ENCODE peak calls at places on chromosomes 13 and 19, in four cellular contexts. K is K562, F is GM12878, V is HepG2. Z is an unnamed sample.

GRCh38 chr19:10603084-10603872 is 16.2 kb upstream of the AP1M2 start:
- DNase-seq in K (peak), F (peak), V (no peak), Z (no peak)

GRCh38 chr13:73421310-73421912 is 362.6 kb downstream of the KLF5 start:
- DNase-seq in K (no peak), F (no peak), V (no peak), Z (no peak)

GRCh38 chr13:99215466-99215865 is 14.8 kb downstream of the UBAC2 start:
- DNase-seq in K (no peak), F (no peak), V (no peak), Z (no peak)

GRCh38 chr13:88507909-88508308 is 836.7 kb downstream of the SLITRK5 start:
- DNase-seq in K (no peak), F (no peak), V (no peak), Z (no peak)

GRCh38 chr13:42720116-42720857 is 61.1 kb upstream of the FAM216B start:
- DNase-seq in K (peak), F (peak), V (peak), Z (no peak)

GRCh38 chr13:111506621-111507020 is 186.2 kb downstream of the TEX29 start:
- DNase-seq in K (no peak), F (no peak), V (no peak), Z (no peak)

GRCh38 chr19:20035935-20036334 is 3.4 kb downstream of the ZNF682 start:
- DNase-seq in K (no peak), F (no peak), V (no peak), Z (no peak)

GRCh38 chr13:109336730-109337129 is 449.7 kb downstream of the IRS2 start:
- DNase-seq in K (no peak), F (no peak), V (no peak), Z (no peak)

GRCh38 chr13:48773531-48774275 is 120.0 kb downstream of the CYSLTR2 start:
- DNase-seq in K (no peak), F (no peak), V (no peak), Z (no peak)

GRCh38 chr19:46487178-46487801 is 8.4 kb downstream of the PNMA8B start:
- DNase-seq in K (no peak), F (no peak), V (no peak), Z (no peak)

GRCh38 chr19:12482505-12482886 is 2.1 kb downstream of the ZNF709 start:
- DNase-seq in K (no peak), F (peak), V (no peak), Z (no peak)

GRCh38 chr19:39472746-39473442 is 7.7 kb upstream of the TIMM50 start:
- DNase-seq in K (no peak), F (no peak), V (no peak), Z (no peak)
- TF ChIP-seq SRF in K (no peak), F (no peak), V (no peak), Z (no peak)

DNA sequence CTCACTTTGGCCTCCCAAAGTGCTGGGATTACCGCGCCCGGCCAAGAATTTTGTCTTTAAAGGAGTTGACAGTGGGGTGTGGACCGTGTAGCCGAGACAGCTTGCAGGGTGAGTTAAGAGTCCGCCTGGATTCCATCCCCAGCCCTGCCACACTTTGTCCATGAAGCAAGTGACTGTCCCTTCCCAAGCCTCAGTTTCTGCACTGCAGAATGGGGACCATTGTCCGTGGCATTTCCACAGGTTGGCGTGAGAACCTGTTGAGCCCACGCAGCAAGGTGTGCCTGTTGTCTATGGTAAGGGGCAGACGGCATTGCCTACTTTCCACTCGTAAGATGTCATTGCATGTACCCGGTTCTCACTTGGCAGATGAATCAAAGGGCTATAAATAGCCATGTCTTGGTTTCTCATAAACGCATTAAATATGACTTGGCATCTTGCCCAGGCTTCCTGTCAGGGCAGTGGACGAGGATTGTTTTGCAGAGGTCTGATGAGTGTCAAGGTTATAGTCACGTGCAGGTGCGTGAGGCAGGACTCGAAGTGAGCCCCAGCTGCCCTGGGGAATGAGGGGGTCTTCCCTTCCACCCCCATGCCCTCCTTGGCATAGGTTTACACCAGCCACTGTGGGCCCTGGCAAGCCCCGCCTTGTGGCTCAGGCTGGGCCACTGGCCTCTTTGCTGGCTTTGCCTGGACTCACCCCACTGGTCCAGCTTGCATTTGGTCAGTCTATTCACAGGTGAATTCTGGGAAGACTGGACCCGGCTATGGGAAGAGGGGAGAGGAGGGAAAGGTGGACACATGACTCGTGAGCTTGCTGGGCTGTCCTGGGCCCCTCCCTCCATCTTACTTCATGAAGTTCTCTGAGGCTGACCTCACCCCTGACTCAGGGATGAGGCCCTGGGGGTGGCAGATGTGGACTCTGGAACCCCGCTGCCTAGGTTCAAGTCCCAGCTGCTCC is 14.6 kb downstream of the FAM187B start:
- DNase-seq in K (peak), F (peak), V (no peak), Z (no peak)
- TF ChIP-seq EP300 in K (no peak), F (peak), V (no peak), Z (no peak)

GRCh38 chr19:32124585-32124984 is 220.8 kb upstream of the ZNF507 start:
- DNase-seq in K (no peak), F (no peak), V (no peak), Z (no peak)
- TF ChIP-seq SRF in K (no peak), F (no peak), V (no peak), Z (no peak)

DNA sequence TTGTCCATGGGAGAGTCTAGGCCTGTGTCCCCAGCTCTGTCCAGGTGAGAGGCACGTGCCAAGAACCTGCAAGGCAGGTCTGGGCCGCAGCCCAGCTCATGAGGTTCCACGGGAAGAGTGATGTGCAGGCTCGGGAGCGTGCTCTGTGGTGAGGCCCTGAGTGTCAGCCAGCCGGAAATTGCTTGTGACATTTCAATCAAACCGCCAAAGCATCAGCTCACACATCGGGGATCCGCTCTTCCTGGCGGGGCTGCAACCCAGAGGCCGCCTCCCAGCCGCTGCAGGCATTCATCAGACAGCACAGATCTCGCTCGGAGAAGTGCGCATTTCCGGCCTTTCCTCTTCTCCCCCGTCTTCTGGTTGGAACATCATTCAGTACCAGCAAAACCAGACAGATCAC is 109.3 kb downstream of the KDM4B start:
- DNase-seq in K (no peak), F (no peak), V (no peak), Z (no peak)
- TF ChIP-seq EP300 in K (no peak), F (no peak), V (no peak), Z (no peak)

GRCh38 chr19:53131732-53132131 is 978 bp downstream of the ZNF415 start:
- DNase-seq in K (no peak), F (no peak), V (no peak), Z (no peak)

GRCh38 chr19:53136432-53136831 is 3.7 kb upstream of the ZNF415 start:
- DNase-seq in K (no peak), F (no peak), V (no peak), Z (no peak)

GRCh38 chr19:53131085-53131484 is 1.6 kb downstream of the ZNF415 start:
- DNase-seq in K (no peak), F (no peak), V (no peak), Z (no peak)

GRCh38 chr19:53130506-53130905 is 2.2 kb downstream of the ZNF415 start:
- DNase-seq in K (no peak), F (no peak), V (no peak), Z (no peak)

DNA sequence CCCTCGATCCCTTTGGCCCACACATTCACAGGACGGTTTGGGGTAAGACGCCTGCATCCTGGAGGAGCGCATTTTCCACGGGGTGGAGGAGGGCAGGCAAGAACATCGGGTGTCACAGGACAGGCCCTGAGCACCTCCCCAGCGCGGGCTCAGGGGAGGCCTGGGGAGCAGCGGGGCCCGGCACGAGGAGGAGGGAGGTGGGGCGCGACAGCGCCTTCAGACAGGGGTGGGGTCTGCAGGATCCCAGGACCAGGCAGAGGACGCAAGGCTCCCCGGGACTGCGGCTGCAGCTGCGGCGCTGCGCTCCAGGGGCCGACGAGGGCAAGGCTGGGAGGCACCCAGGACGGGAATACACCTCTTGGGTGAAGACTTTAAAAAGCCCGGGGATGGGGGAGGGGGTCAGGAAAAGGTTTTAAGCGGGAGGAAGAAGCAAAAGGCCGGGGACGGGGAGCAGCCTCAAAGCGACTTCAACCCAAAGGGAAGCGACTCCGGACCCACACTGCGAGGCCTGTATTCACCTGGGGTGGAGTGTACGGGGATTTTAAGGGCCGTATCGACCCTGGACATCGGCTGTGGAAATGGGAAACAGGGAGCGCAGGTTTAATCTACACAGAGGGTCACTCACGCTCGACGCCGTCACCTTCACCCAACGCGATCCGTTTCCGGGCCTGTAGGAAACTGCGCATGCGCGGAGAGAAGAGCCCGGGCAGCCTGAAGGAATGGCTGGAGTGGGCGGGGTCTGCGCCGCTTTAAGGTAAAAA is at the start of gene ZNF415:
- DNase-seq in K (no peak), F (no peak), V (no peak), Z (peak)
- TF ChIP-seq SRF in K (no peak), F (no peak), V (no peak), Z (no peak)

GRCh38 chr13:40993987-40994386 is 25.1 kb downstream of the ELF1 start:
- DNase-seq in K (no peak), F (no peak), V (no peak), Z (no peak)
- TF ChIP-seq EP300 in K (no peak), F (no peak), V (no peak), Z (no peak)

GRCh38 chr19:38375098-38375493 is 725 bp downstream of the PSMD8 start:
- DNase-seq in K (peak), F (no peak), V (no peak), Z (no peak)
- TF ChIP-seq SRF in K (no peak), F (no peak), V (no peak), Z (no peak)